ENCODE peak calls at places on chromosomes 6 and 20, in five cellular contexts. G, V, S, X and B are unnamed samples.

GRCh38 chr20:2401527-2401926 is 20.8 kb downstream of the TGM6 start:
- DNase-seq in G (no peak), S (no peak), V (no peak), X (no peak), B (peak; percentile 17)

GRCh38 chr6:111631930-111632460 is 26.3 kb upstream of the TRAF3IP2 start:
- DNase-seq in G (no peak), X (no peak), V (no peak), S (no peak), B (peak; percentile 9)

GRCh38 chr6:165220030-165220429 is 89.4 kb downstream of the C6orf118 start:
- DNase-seq in G (no peak), V (no peak), S (no peak), X (no peak), B (no peak)

GRCh38 chr20:9359561-9360308 is 154.7 kb upstream of the LAMP5 start:
- DNase-seq in S (peak; percentile 47), V (no peak), X (no peak), G (peak; percentile 36), B (peak; percentile 65)

GRCh38 chr6:165662671-165663282 is at the start of gene PDE10A:
- DNase-seq in V (no peak), X (no peak), S (no peak), G (peak; percentile 82), B (no peak)

GRCh38 chr20:9996944-9997343 is 37.8 kb upstream of the ANKEF1 start:
- DNase-seq in X (no peak), G (no peak), S (no peak), V (no peak), B (no peak)

GRCh38 chr6:43221046-43221773 is 8.1 kb downstream of the DNPH1 start:
- DNase-seq in G (no peak), X (no peak), V (no peak), S (no peak), B (no peak)

GRCh38 chr6:148470606-148471299 is 128.1 kb downstream of the SASH1 start:
- DNase-seq in V (no peak), X (no peak), G (no peak), S (no peak), B (no peak)

GRCh38 chr6:55141611-55142010 is 32.7 kb upstream of the HCRTR2 start:
- DNase-seq in V (no peak), S (no peak), G (no peak), X (no peak), B (no peak)

GRCh38 chr6:169700296-169700695 is 1.5 kb downstream of the WDR27 start:
- DNase-seq in X (no peak), V (peak; percentile 28), S (no peak), G (peak; percentile 25), B (peak; percentile 57)

GRCh38 chr20:19495905-19496703 is 262.0 kb upstream of the RIN2 start:
- DNase-seq in X (no peak), S (no peak), V (no peak), G (no peak), B (no peak)

GRCh38 chr6:127300411-127300810 is 33.7 kb downstream of the RNF146 start:
- DNase-seq in V (no peak), S (peak; percentile 16), G (peak; percentile 13), X (no peak), B (no peak)

GRCh38 chr6:167968091-167968490 is 29.4 kb upstream of the KIF25 start:
- DNase-seq in S (no peak), X (no peak), G (peak; percentile 38), V (no peak), B (peak; percentile 71)

GRCh38 chr6:115882771-115883170 is 177.9 kb downstream of the FRK start:
- DNase-seq in V (no peak), G (no peak), X (no peak), S (no peak), B (no peak)

GRCh38 chr6:106360989-106361430 is 493 bp downstream of the CRYBG1 start:
- DNase-seq in S (no peak), X (peak; percentile 34), G (no peak), V (no peak), B (no peak)

GRCh38 chr20:61777773-61778484 is 287.8 kb downstream of the TAF4 start:
- DNase-seq in V (no peak), G (no peak), X (no peak), S (no peak), B (no peak)

GRCh38 chr20:47125553-47126373 is 230.7 kb downstream of the ZMYND8 start:
- DNase-seq in V (no peak), G (no peak), S (no peak), X (no peak), B (no peak)

GRCh38 chr20:47795214-47795667 is 10.0 kb upstream of the SULF2 start:
- DNase-seq in X (no peak), V (no peak), G (peak; percentile 45), S (no peak), B (no peak)

GRCh38 chr6:26155066-26155925 is 68.1 kb downstream of the HFE start:
- DNase-seq in V (no peak), X (no peak), G (peak; percentile 46), S (no peak), B (peak; percentile 66)

GRCh38 chr6:14665827-14666724 is 548.5 kb downstream of the CD83 start:
- DNase-seq in S (peak; percentile 73), X (no peak), V (peak; percentile 44), G (no peak), B (no peak)

GRCh38 chr6:105526198-105526872 is 123.5 kb upstream of the PREP start:
- DNase-seq in V (no peak), S (no peak), X (no peak), G (no peak), B (no peak)

GRCh38 chr20:33113387-33113908 is 34.0 kb downstream of the BPIFB4 start:
- DNase-seq in X (no peak), S (no peak), V (no peak), G (no peak), B (no peak)

GRCh38 chr6:113595921-113596376 is 261.2 kb upstream of the MARCKS start:
- DNase-seq in G (no peak), S (no peak), V (no peak), X (no peak), B (no peak)

GRCh38 chr6:63806573-63806913 is 170.9 kb downstream of the PHF3 start:
- DNase-seq in S (no peak), V (no peak), G (no peak), X (no peak), B (no peak)

GRCh38 chr6:39207421-39208232 is 21.6 kb downstream of the KCNK5 start:
- DNase-seq in G (no peak), V (no peak), S (no peak), X (no peak), B (no peak)

GRCh38 chr20:46605181-46605580 is 46.1 kb downstream of the SLC13A3 start:
- DNase-seq in V (no peak), G (no peak), X (no peak), S (no peak), B (no peak)